ENCODE peak calls at places on chromosomes 16 and 17, in seven cellular contexts. U is stimulated activated CD4-positive, alpha-beta T cell treated with anti-CD3 and anti-CD28 coated beads, Interleukin-1b, Interleukin-23, amount 100 ng/mL, for 1 hour; M is stromal cell of bone marrow; W is AG20443; K is ascending aorta; Q is foreskin fibroblast; S is effector memory CD4-positive, alpha-beta T cell. T is an unnamed sample.

GRCh38 chr17:38343608-38343980 is at the start of gene GPR179:
- DNase-seq in U (no peak), M (no peak), W (no peak), K (no peak), Q (no peak), S (no peak), T (no peak)

GRCh38 chr16:10708969-10709368 is 14.2 kb upstream of the TEKT5 start:
- DNase-seq in U (no peak), M (no peak), W (no peak), K (no peak), Q (no peak), S (no peak), T (no peak)

GRCh38 chr16:55294129-55294528 is 29.9 kb upstream of the IRX6 start:
- DNase-seq in U (no peak), M (no peak), W (no peak), K (no peak), Q (no peak), S (no peak), T (no peak)

GRCh38 chr16:46830417-46830901 is 521 bp downstream of the C16orf87 start:
- DNase-seq in U (no peak), M (peak), W (peak), K (peak), Q (peak), S (peak), T (no peak)

GRCh38 chr17:3557768-3558583 is at the start of gene TRPV3:
- DNase-seq in U (peak), M (no peak), W (peak), K (no peak), Q (no peak), S (peak), T (no peak)

GRCh38 chr16:48330133-48330846 is 54.9 kb downstream of the SIAH1 start:
- DNase-seq in U (no peak), M (peak), W (peak), K (no peak), Q (peak), S (no peak), T (no peak)

GRCh38 chr17:49108318-49108717 is 24.3 kb upstream of the B4GALNT2 start:
- DNase-seq in U (no peak), M (peak), W (peak), K (no peak), Q (peak), S (no peak), T (peak)

GRCh38 chr16:67158637-67159600 is 790 bp downstream of the TRADD start:
- DNase-seq in U (peak), M (no peak), W (peak), K (no peak), Q (peak), S (peak), T (no peak)

GRCh38 chr17:59440757-59441458 is 109.5 kb downstream of the YPEL2 start:
- DNase-seq in U (peak), M (peak), W (peak), K (peak), Q (peak), S (peak), T (peak)

GRCh38 chr17:78129385-78130079 is 977 bp upstream of the TMC6 start:
- DNase-seq in U (no peak), M (no peak), W (no peak), K (no peak), Q (no peak), S (no peak), T (no peak)

GRCh38 chr17:4573682-4574081 is 10.6 kb upstream of the SMTNL2 start:
- DNase-seq in U (no peak), M (no peak), W (no peak), K (no peak), Q (no peak), S (peak), T (no peak)

GRCh38 chr17:37737081-37737480 is 7.8 kb downstream of the HNF1B start:
- DNase-seq in U (no peak), M (no peak), W (no peak), K (no peak), Q (no peak), S (no peak), T (no peak)

GRCh38 chr16:81170824-81171223 is 67.7 kb upstream of the BCO1 start:
- DNase-seq in U (no peak), M (no peak), W (no peak), K (no peak), Q (no peak), S (no peak), T (no peak)

GRCh38 chr17:35684046-35684802 is 47.2 kb upstream of the RASL10B start:
- DNase-seq in U (no peak), M (peak), W (peak), K (no peak), Q (peak), S (no peak), T (no peak)

GRCh38 chr17:2082003-2082862 is 27.3 kb downstream of the HIC1 start:
- DNase-seq in U (no peak), M (no peak), W (peak), K (no peak), Q (peak), S (no peak), T (no peak)

GRCh38 chr16:30965436-30965835 is 7.9 kb downstream of the SETD1A start:
- DNase-seq in U (no peak), M (no peak), W (no peak), K (no peak), Q (no peak), S (no peak), T (no peak)

GRCh38 chr17:79707931-79708891 is 22.5 kb upstream of the ENPP7 start:
- DNase-seq in U (no peak), M (peak), W (peak), K (no peak), Q (peak), S (peak), T (no peak)

GRCh38 chr17:38914741-38915638 is 10.4 kb upstream of the LASP1NB start:
- DNase-seq in U (no peak), M (no peak), W (peak), K (peak), Q (no peak), S (no peak), T (no peak)

GRCh38 chr17:33811006-33811760 is 443.9 kb upstream of the CCL2 start:
- DNase-seq in U (no peak), M (no peak), W (no peak), K (no peak), Q (no peak), S (no peak), T (no peak)

GRCh38 chr17:35540589-35541404 is 3.3 kb upstream of the SLFN12L start:
- DNase-seq in U (no peak), M (peak), W (peak), K (peak), Q (peak), S (peak), T (no peak)

GRCh38 chr17:73210002-73210678 is 17.3 kb downstream of the COG1 start:
- DNase-seq in U (no peak), M (no peak), W (peak), K (no peak), Q (peak), S (no peak), T (no peak)

T was measured in amygdala.